ENCODE peak calls at places on chromosomes 6 and 20, in five cellular contexts. G, T, A, Q and L are unnamed samples.

GRCh38 chr20:676967-677366 is 1.4 kb upstream of the SCRT2 start:
- DNase-seq in G (no peak), T (no peak), A (no peak), Q (no peak), L (no peak)

GRCh38 chr6:2810092-2810671 is 31.5 kb downstream of the SERPINB1 start:
- DNase-seq in G (no peak), T (peak), A (no peak), Q (no peak), L (no peak)

GRCh38 chr6:137967689-137968467 is 100.8 kb downstream of the TNFAIP3 start:
- DNase-seq in G (no peak), T (no peak), A (no peak), Q (no peak), L (no peak)

GRCh38 chr20:50308513-50309279 is 118.1 kb downstream of the CEBPB start:
- DNase-seq in G (peak), T (peak), A (peak), Q (peak), L (peak)

GRCh38 chr6:2850480-2851150 is 9.0 kb upstream of the SERPINB1 start:
- DNase-seq in G (no peak), T (no peak), A (peak), Q (no peak), L (peak)

GRCh38 chr20:53903652-53903987 is 166.8 kb downstream of the BCAS1 start:
- DNase-seq in G (no peak), T (peak), A (no peak), Q (no peak), L (no peak)

GRCh38 chr6:3776881-3777507 is 25.5 kb upstream of the PXDC1 start:
- DNase-seq in G (no peak), T (no peak), A (peak), Q (no peak), L (no peak)

GRCh38 chr6:43772571-43773049 is 2.6 kb downstream of the VEGFA start:
- DNase-seq in G (peak), T (no peak), A (peak), Q (peak), L (no peak)

GRCh38 chr20:21936720-21937380 is 231.4 kb downstream of the PAX1 start:
- DNase-seq in G (no peak), T (no peak), A (no peak), Q (no peak), L (no peak)

GRCh38 chr6:33314943-33315752 is 1.3 kb upstream of the TAPBP start:
- DNase-seq in G (no peak), T (peak), A (peak), Q (peak), L (no peak)

GRCh38 chr6:147173675-147174339 is 30.4 kb upstream of the STXBP5 start:
- DNase-seq in G (no peak), T (no peak), A (no peak), Q (no peak), L (no peak)

GRCh38 chr6:13712485-13712990 is 903 bp upstream of the RANBP9 start:
- DNase-seq in G (no peak), T (no peak), A (peak), Q (no peak), L (peak)

GRCh38 chr20:62029296-62029695 is 36.4 kb downstream of the TAF4 start:
- DNase-seq in G (no peak), T (no peak), A (no peak), Q (no peak), L (no peak)

GRCh38 chr20:32742322-32743236 is 688 bp downstream of the COMMD7 start:
- DNase-seq in G (no peak), T (no peak), A (no peak), Q (no peak), L (no peak)

GRCh38 chr6:30981942-30982772 is 1.4 kb upstream of the MUC21 start:
- DNase-seq in G (peak), T (peak), A (peak), Q (no peak), L (peak)

GRCh38 chr6:151962246-151962846 is 154.9 kb downstream of the ESR1 start:
- DNase-seq in G (no peak), T (no peak), A (no peak), Q (no peak), L (no peak)

GRCh38 chr6:1027109-1027794 is 284.6 kb upstream of the FOXQ1 start:
- DNase-seq in G (peak), T (peak), A (no peak), Q (no peak), L (no peak)

GRCh38 chr6:45432944-45433343 is 55.2 kb upstream of the SUPT3H start:
- DNase-seq in G (no peak), T (no peak), A (peak), Q (no peak), L (peak)

GRCh38 chr20:19699132-19699971 is 58.7 kb upstream of the RIN2 start:
- DNase-seq in G (peak), T (peak), A (peak), Q (no peak), L (peak)